ENCODE peak calls at places on chromosomes 3 and 15, in five cellular contexts. Y is upper lobe of right lung, M is endothelial cell of umbilical vein, C is A549, O is adrenal gland. S is an unnamed sample.

GRCh38 chr3:112376413-112376812 is 43.5 kb downstream of the CD200 start:
- DNase-seq in Y (no peak), M (peak; percentile 31), C (no peak), O (no peak), S (no peak)

GRCh38 chr3:8599146-8599545 is 45.5 kb downstream of the SSUH2 start:
- DNase-seq in Y (no peak), M (no peak), C (no peak), O (no peak), S (no peak)

GRCh38 chr3:9222956-9223639 is 26.3 kb downstream of the SRGAP3 start:
- DNase-seq in Y (no peak), M (no peak), C (no peak), O (no peak), S (no peak)

GRCh38 chr15:76483752-76484151 is 147.2 kb downstream of the ISL2 start:
- DNase-seq in Y (no peak), M (no peak), C (no peak), O (no peak), S (no peak)

GRCh38 chr3:46690798-46691197 is 2.7 kb downstream of the ALS2CL start:
- DNase-seq in Y (peak; percentile 83), M (no peak), C (no peak), O (no peak), S (no peak)

GRCh38 chr15:90294601-90295269 is 29.3 kb downstream of the NGRN start:
- DNase-seq in Y (no peak), M (no peak), C (no peak), O (no peak), S (no peak)

GRCh38 chr3:32045091-32045964 is 61.1 kb upstream of the GPD1L start:
- DNase-seq in Y (no peak), M (peak; percentile 74), C (peak; percentile 53), O (peak; percentile 52), S (peak; percentile 72)

GRCh38 chr15:78282324-78282723 is 17.1 kb downstream of the SKIC8 start:
- DNase-seq in Y (no peak), M (no peak), C (no peak), O (no peak), S (no peak)

GRCh38 chr3:86990734-86991481 is at the start of gene VGLL3:
- DNase-seq in Y (peak; percentile 84), M (peak; percentile 44), C (peak; percentile 64), O (peak; percentile 31), S (peak; percentile 66)

GRCh38 chr3:59886790-59887189 is 837.0 kb upstream of the CFAP20DC start:
- DNase-seq in Y (no peak), M (no peak), C (no peak), O (no peak), S (no peak)

GRCh38 chr15:92914103-92914499 is 14.0 kb downstream of the CHD2 start:
- DNase-seq in Y (no peak), M (no peak), C (no peak), O (no peak), S (no peak)

GRCh38 chr3:151169262-151169661 is 33.8 kb downstream of the GPR171 start:
- DNase-seq in Y (peak; percentile 66), M (no peak), C (no peak), O (no peak), S (no peak)

GRCh38 chr3:50251220-50251619 is 15.2 kb downstream of the GNAI2 start:
- DNase-seq in Y (no peak), M (peak; percentile 65), C (no peak), O (peak; percentile 66), S (peak; percentile 91)

GRCh38 chr3:197809356-197810020 is 18.4 kb downstream of the LRCH3 start:
- DNase-seq in Y (no peak), M (no peak), C (no peak), O (no peak), S (no peak)

DNA sequence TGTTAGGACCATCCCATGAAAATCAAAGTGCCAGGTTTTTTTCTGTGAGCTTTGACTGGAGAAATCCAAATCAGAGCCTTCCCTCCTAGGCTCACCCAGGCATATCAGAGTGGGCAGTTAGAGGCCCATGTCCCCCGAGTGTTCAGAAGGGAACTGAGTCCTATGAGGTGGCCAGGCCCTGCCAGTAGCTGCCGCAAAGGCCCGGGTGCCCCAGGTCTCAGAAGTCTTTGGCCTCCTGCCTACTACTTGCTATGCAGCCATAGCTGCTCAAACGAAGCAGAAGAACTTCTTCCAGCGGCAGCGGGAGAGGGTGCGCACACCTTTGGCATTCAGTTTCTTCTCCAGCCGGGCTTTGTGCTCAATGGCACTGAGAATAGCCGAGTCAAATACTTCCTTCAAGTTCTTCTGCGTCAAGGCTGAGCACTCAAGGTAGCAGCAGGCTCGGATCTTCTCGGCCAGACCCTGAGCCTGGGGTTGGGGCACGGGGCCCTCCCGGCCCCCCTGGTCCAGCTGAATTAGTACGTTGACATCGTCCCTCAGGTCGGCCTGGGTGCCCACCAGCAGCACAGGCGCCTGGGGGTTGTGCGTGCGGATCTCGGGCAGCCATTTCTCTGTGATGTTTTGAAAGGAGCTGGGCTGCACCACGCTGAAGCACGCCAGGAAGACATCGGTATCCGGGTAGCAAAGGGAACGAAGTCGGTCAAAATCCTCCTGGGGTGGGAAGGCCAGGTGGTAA is 1.1 kb downstream of the RHOV start:
- DNase-seq in Y (no peak), M (no peak), C (no peak), O (no peak), S (no peak)
- H3K4me3 ChIP-seq in Y (no peak overlapping the region), M (no peak overlapping the region), C (peak overlapping the region; percentile 92), O (no peak overlapping the region), S (peak overlapping the region; percentile 42)

GRCh38 chr15:68097029-68097428 is 42.9 kb downstream of the PIAS1 start:
- DNase-seq in Y (no peak), M (no peak), C (no peak), O (no peak), S (no peak)
- TF ChIP-seq CTCF in Y (no peak), M (no peak), C (no peak), O (no peak), S (no peak)

GRCh38 chr3:45608296-45608695 is 13.7 kb downstream of the LIMD1 start:
- DNase-seq in Y (no peak), M (no peak), C (no peak), O (no peak), S (no peak)
- H3K27ac ChIP-seq in Y (peak overlapping the region; percentile 7), M (no peak overlapping the region), C (peak overlapping the region; percentile 5), O (no peak overlapping the region), S (no peak overlapping the region)

DNA sequence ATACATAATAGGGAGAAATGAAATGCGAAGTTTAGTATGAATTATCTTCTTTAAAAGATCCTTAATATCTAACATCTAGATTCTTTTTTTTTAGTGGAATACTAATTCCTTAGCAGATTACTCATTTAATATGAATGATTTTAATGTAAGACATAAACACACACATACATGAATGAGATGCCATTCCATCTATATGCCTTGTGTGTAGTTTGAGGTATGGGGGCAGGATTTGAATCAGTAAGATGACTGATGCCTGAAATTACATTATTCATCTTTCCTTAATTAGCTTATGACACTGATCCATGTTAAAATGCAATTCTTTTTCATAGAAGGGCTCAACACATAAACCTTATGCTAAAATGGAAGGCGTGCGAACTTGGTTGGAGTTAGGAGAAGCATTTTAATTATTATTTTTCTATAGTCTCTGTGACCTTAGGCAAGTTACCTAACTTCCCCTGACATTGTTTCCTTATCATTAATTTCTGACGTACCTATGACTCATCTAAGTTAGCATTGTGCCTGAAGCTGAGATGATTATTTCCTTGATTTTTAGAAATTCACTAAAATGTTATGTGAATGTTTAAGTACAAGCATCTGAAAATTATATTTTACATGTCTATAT is 10.8 kb upstream of the BNIP2 start:
- DNase-seq in Y (no peak), M (peak; percentile 69), C (peak; percentile 39), O (no peak), S (no peak)
- H3K4me3 ChIP-seq in Y (no peak overlapping the region), M (no peak overlapping the region), C (no peak overlapping the region), O (no peak overlapping the region), S (no peak overlapping the region)

GRCh38 chr15:63003836-63004610 is 38.5 kb upstream of the TPM1 start:
- DNase-seq in Y (no peak), M (no peak), C (no peak), O (no peak), S (no peak)
- TF ChIP-seq CTCF in Y (no peak), M (no peak), C (no peak), O (no peak), S (peak; percentile 32)

DNA sequence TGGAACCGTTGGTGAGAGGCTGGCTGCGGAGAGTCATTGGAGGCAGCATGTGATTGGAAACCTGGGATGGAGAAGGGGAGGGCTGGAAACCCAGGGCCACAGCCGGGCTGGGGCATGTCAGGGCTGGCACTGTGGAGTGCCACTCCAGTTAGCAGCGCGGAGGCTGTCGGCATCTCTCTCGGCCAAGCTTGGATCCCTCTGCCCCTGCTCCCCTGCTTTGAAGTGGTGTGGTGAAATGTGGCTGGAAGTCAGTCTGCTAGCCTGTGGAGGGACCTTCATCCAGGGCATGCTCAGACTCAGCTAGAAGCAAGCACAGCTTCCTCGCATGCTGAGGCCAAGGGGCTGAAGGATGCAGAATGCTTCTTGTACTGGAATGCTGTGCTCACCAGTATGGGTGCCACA is 13.5 kb downstream of the SLCO3A1 start:
- DNase-seq in Y (peak; percentile 87), M (no peak), C (no peak), O (peak; percentile 71), S (peak; percentile 91)
- H3K27ac ChIP-seq in Y (peak overlapping the region; percentile 84), M (no peak overlapping the region), C (peak overlapping the region; percentile 79), O (peak overlapping the region; percentile 76), S (peak overlapping the region; percentile 98)

DNA sequence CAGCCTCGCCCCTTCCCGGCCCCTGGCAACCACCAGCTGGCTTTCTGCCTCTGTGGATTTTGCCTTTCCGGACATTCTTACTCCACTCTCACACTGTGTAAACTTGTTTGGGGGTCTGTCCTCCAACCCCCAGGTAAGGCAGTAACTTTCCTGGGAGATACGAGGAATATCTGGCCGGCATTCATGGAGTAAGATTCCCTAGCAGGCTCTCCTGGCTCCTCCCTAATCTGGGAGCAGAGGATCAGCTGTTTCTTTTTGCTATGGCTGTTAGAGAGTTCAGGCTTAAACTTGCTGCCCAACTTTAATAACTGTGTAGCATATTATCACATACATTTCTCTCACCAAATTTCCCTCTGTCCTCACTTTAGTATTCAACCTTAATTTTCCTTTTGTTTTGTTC is 64.3 kb downstream of the IGF2BP2 start:
- DNase-seq in Y (no peak), M (peak; percentile 37), C (no peak), O (no peak), S (no peak)
- H3K4me3 ChIP-seq in Y (peak overlapping the region; percentile 21), M (no peak overlapping the region), C (no peak overlapping the region), O (peak overlapping the region; percentile 35), S (no peak overlapping the region)

GRCh38 chr3:60953406-60953805 is 297.8 kb downstream of the FHIT start:
- DNase-seq in Y (no peak), M (peak; percentile 15), C (no peak), O (peak; percentile 18), S (no peak)

GRCh38 chr3:60954049-60954448 is 297.2 kb downstream of the FHIT start:
- DNase-seq in Y (no peak), M (peak; percentile 31), C (no peak), O (no peak), S (no peak)

GRCh38 chr3:60949146-60949545 is 302.1 kb downstream of the FHIT start:
- DNase-seq in Y (no peak), M (no peak), C (no peak), O (no peak), S (no peak)

GRCh38 chr3:60948488-60948887 is 302.8 kb downstream of the FHIT start:
- DNase-seq in Y (no peak), M (no peak), C (no peak), O (no peak), S (no peak)
- TF ChIP-seq CTCF in Y (no peak), M (no peak), C (no peak), O (no peak), S (peak; percentile 33)